ENCODE peak calls at places on chromosomes 11 and 22, in eight cellular contexts. B is uterus, D is kidney, J is mesenchymal stem cell, V is stomach, W is left ventricle myocardium inferior, C is lower lobe of right lung, S is brain microvascular endothelial cell. N is an unnamed sample.

GRCh38 chr22:31346733-31347250 is 646 bp upstream of the PATZ1 start:
- DNase-seq in W (peak; percentile 61), S (no peak), C (peak; percentile 67), D (peak; percentile 91), J (peak; percentile 75), B (peak; percentile 59), V (peak; percentile 63), N (no peak)

GRCh38 chr11:129846508-129847335 is 31.1 kb downstream of the TMEM45B start:
- DNase-seq in V (no peak), C (no peak), J (peak; percentile 95), W (no peak), B (no peak), D (no peak), S (peak; percentile 95), N (peak; percentile 80)

GRCh38 chr11:64571410-64572091 is 19.5 kb upstream of the SLC22A12 start:
- DNase-seq in J (no peak), V (no peak), B (no peak), D (no peak), C (peak; percentile 32), W (no peak), S (no peak), N (no peak)

GRCh38 chr11:65709661-65710060 is 2.4 kb upstream of the KAT5 start:
- DNase-seq in W (no peak), V (no peak), B (no peak), D (no peak), S (no peak), J (no peak), C (no peak), N (no peak)

GRCh38 chr22:47476226-47476625 is 713.8 kb downstream of the TBC1D22A start:
- DNase-seq in C (no peak), V (no peak), B (no peak), D (no peak), J (no peak), S (no peak), W (no peak), N (no peak)

GRCh38 chr11:58625086-58625485 is 2.6 kb downstream of the CNTF start:
- DNase-seq in J (no peak), D (no peak), B (no peak), S (no peak), V (no peak), C (no peak), W (no peak), N (no peak)

GRCh38 chr11:23192256-23192655 is 332.0 kb upstream of the CCDC179 start:
- DNase-seq in V (no peak), D (no peak), J (no peak), B (no peak), C (no peak), S (no peak), W (no peak), N (no peak)

GRCh38 chr11:73201249-73201648 is 16.8 kb upstream of the P2RY2 start:
- DNase-seq in B (no peak), W (no peak), V (no peak), S (no peak), D (peak; percentile 53), C (peak; percentile 79), J (peak; percentile 41), N (no peak)

GRCh38 chr11:67345949-67346819 is 7.2 kb downstream of the POLD4 start:
- DNase-seq in V (peak; percentile 68), J (peak; percentile 61), S (peak; percentile 27), W (no peak), C (no peak), D (no peak), B (no peak), N (no peak)

GRCh38 chr11:123203934-123204333 is 8.9 kb upstream of the CLMP start:
- DNase-seq in B (no peak), W (no peak), C (no peak), D (no peak), S (no peak), J (no peak), V (no peak), N (no peak)

GRCh38 chr11:114771172-114771571 is 92.8 kb downstream of the NXPE2 start:
- DNase-seq in W (no peak), S (no peak), V (no peak), D (no peak), C (no peak), J (no peak), B (no peak), N (no peak)

DNA sequence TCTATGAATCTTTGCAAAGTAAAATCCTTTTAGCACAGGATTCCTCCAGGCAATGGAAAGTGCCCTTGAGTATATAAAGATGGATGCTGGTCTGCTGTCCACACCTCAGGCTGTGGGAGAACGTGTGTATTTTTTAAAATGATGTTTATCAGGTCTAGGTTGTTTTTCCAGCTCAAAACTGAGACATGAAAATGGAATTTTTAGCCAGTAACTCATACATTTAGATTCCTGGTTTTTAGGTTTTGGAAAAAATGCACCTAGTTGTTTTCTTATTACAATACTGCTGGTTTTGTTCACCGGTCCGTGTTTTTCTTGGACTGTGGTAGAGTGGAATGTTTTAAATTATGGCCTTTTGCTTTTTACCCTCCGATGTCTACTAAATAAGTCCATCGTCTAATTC is 554.7 kb downstream of the SOX6 start:
- DNase-seq in C (no peak), V (no peak), J (no peak), B (no peak), W (no peak), D (no peak), S (no peak), N (no peak)
- H3K27ac ChIP-seq in C (no peak overlapping the region), V (no peak overlapping the region), J (no peak overlapping the region), B (no peak overlapping the region), W (no peak overlapping the region), D (no peak overlapping the region), S (no peak overlapping the region), N (no peak overlapping the region)

DNA sequence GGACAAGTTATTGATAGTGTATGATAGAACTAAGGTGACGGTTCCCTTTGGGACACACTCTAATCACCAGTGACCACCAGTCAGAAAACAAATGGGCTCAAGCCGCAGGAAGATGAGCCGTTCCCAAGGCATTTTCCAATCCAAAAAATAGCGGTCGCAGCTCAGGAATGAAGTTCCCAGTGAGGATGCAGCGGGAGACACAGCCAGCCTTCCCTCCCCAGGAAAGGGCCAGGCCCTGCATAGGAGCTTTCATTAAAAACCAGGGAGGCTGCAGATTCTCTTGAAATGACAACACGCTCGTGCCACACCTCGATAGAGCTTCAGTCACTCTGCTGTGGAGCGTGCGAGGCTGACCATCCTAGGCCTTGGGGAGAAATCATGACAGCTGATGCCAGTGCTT is 65.8 kb upstream of the WNT7B start:
- DNase-seq in V (peak; percentile 22), C (peak; percentile 28), J (no peak), B (peak; percentile 33), D (no peak), S (no peak), W (peak; percentile 10), N (no peak)
- H3K27ac ChIP-seq in V (peak overlapping the region; percentile 98), C (peak overlapping the region; percentile 92), J (no peak overlapping the region), B (peak overlapping the region; percentile 99), D (no peak overlapping the region), S (no peak overlapping the region), W (peak overlapping the region; percentile 100), N (no peak overlapping the region)

GRCh38 chr22:26585104-26585790 is 4.7 kb downstream of the TPST2 start:
- DNase-seq in C (peak; percentile 66), W (peak; percentile 78), D (no peak), S (peak; percentile 74), J (peak; percentile 71), V (peak; percentile 45), B (peak; percentile 32), N (no peak)

GRCh38 chr22:26587991-26588613 is 1.8 kb downstream of the TPST2 start:
- DNase-seq in D (no peak), S (peak; percentile 23), C (no peak), B (no peak), V (no peak), J (no peak), W (no peak), N (no peak)

GRCh38 chr22:26588749-26589366 is 1.1 kb downstream of the TPST2 start:
- DNase-seq in W (no peak), S (no peak), B (no peak), C (no peak), V (no peak), J (no peak), D (peak; percentile 35), N (no peak)

GRCh38 chr22:26589367-26589844 is 526 bp downstream of the TPST2 start:
- DNase-seq in D (peak; percentile 81), B (peak; percentile 33), J (peak; percentile 37), S (no peak), V (peak; percentile 38), C (peak; percentile 66), W (peak; percentile 23), N (no peak)

DNA sequence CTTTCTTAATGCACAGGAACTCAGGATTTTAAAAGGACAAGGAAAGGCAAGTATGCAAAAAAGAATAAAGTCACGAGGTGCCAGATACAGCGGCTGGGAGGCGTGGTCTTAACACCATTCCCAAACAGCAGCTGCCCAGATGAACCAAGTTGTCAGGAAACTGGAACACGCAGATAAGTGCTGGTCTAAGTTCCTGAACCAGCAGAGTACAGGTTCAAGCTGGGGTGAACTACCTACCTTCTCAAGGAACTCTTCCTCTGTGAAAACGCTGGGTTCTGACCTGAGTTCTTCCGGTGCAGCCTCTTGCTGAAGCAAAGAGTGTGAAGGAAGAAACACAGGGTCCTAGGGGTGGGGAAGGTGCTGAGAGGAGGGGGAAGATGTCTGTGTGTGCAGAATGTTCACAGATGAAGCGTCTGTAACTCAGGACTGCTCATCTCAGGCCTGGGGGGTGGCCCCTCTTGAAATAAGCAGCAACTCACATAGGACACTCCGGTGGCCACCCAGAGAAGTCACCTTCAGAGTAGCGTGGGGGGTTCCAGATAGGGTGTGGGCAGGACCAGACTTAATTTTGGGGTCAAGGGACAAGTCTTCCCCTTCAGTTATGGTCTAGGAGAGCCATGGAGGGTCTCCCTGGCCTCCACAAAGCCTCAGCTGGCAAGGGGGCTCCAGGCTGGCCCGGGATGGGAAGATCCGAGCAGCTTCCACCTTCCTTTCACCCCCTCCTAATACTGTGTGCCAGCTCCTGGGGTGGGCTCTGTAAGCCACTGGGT is 3.2 kb downstream of the TPST2 start:
- DNase-seq in V (no peak), D (peak; percentile 57), S (no peak), J (no peak), C (no peak), W (peak; percentile 25), B (peak; percentile 34), N (no peak)
- H3K27ac ChIP-seq in V (no peak overlapping the region), D (peak overlapping the region; percentile 71), S (no peak overlapping the region), J (no peak overlapping the region), C (peak overlapping the region; percentile 58), W (peak overlapping the region; percentile 51), B (peak overlapping the region; percentile 65), N (no peak overlapping the region)

GRCh38 chr11:69539416-69540117 is 58.1 kb downstream of the LINC01488 start:
- DNase-seq in S (no peak), V (no peak), B (no peak), C (peak; percentile 83), J (no peak), W (peak; percentile 32), D (no peak), N (no peak)
- H3K27ac ChIP-seq in S (no peak overlapping the region), V (peak overlapping the region; percentile 25), B (peak overlapping the region; percentile 46), C (peak overlapping the region; percentile 82), J (no peak overlapping the region), W (peak overlapping the region; percentile 83), D (peak overlapping the region; percentile 72), N (no peak overlapping the region)

N was measured in AG04450.